ENCODE peak calls at places on chromosomes 11 and 22, in eight cellular contexts. P, V, Q, C, N, X, J and B are unnamed samples.

GRCh38 chr11:45252877-45253276 is 33.3 kb downstream of the SYT13 start:
- DNase-seq in P (no peak), V (no peak), Q (no peak), C (no peak), N (no peak), X (no peak), J (no peak), B (no peak)

GRCh38 chr11:13963949-13964770 is 1.6 kb downstream of the SPON1 start:
- DNase-seq in P (no peak), V (no peak), Q (peak), C (no peak), N (no peak), X (no peak), J (no peak), B (no peak)

GRCh38 chr11:122578168-122578825 is 77.2 kb upstream of the UBASH3B start:
- DNase-seq in P (no peak), V (peak), Q (no peak), C (peak), N (no peak), X (no peak), J (no peak), B (no peak)

GRCh38 chr11:112697371-112697770 is 263.8 kb upstream of the NCAM1 start:
- DNase-seq in P (no peak), V (no peak), Q (no peak), C (no peak), N (peak), X (peak), J (no peak), B (no peak)

GRCh38 chr11:19673924-19674390 is 38.7 kb upstream of the NAV2 start:
- DNase-seq in P (no peak), V (no peak), Q (peak), C (no peak), N (peak), X (no peak), J (no peak), B (no peak)

GRCh38 chr22:32808038-32808445 is 6.5 kb downstream of the TIMP3 start:
- DNase-seq in P (no peak), V (no peak), Q (no peak), C (no peak), N (no peak), X (no peak), J (no peak), B (no peak)

GRCh38 chr22:47112566-47112965 is 350.1 kb downstream of the TBC1D22A start:
- DNase-seq in P (no peak), V (no peak), Q (no peak), C (no peak), N (no peak), X (no peak), J (no peak), B (no peak)

GRCh38 chr11:120127236-120127635 is 10.7 kb downstream of the TRIM29 start:
- DNase-seq in P (no peak), V (no peak), Q (no peak), C (no peak), N (no peak), X (no peak), J (no peak), B (no peak)

GRCh38 chr11:119791701-119792151 is 62.7 kb upstream of the NECTIN1 start:
- DNase-seq in P (no peak), V (no peak), Q (no peak), C (no peak), N (peak), X (no peak), J (no peak), B (no peak)

GRCh38 chr22:49423125-49423650 is 404.5 kb downstream of the BRD1 start:
- DNase-seq in P (no peak), V (no peak), Q (no peak), C (no peak), N (no peak), X (no peak), J (peak), B (peak)

GRCh38 chr11:71339178-71339881 is 87.0 kb upstream of the SHANK2 start:
- DNase-seq in P (no peak), V (no peak), Q (no peak), C (no peak), N (no peak), X (no peak), J (no peak), B (no peak)